ENCODE peak calls at places on chromosomes 5 and 9, in nine cellular contexts. G is body of pancreas; T is KG1; V is stimulated activated CD8-positive, alpha-beta memory T cell treated with anti-CD3 and anti-CD28 coated beads, Interleukin-4, amount 100 ng/mL, for 4 hours; F is SK-N-SH; R is midbrain; L is Caki2; E is anterior cingulate cortex; I is M059J. O is an unnamed sample.

GRCh38 chr5:1116977-1117376 is 5.1 kb upstream of the SLC12A7 start:
- DNase-seq in T (no peak), F (no peak), G (no peak), L (no peak), V (no peak), E (no peak), I (no peak), R (no peak), O (no peak)

GRCh38 chr9:16030513-16031185 is 477.8 kb downstream of the CCDC171 start:
- DNase-seq in R (no peak), I (peak), L (peak), E (no peak), T (peak), F (no peak), G (no peak), V (no peak), O (no peak)

GRCh38 chr9:131603711-131604439 is 58.6 kb downstream of the PRRT1B start:
- DNase-seq in R (no peak), I (no peak), E (no peak), T (no peak), G (no peak), L (no peak), F (no peak), V (no peak), O (no peak)

GRCh38 chr9:5582835-5583195 is 46.1 kb upstream of the RIC1 start:
- DNase-seq in G (no peak), V (no peak), R (no peak), E (peak), F (no peak), T (no peak), I (peak), L (peak), O (no peak)

GRCh38 chr5:66247176-66247960 is 103.3 kb downstream of the SREK1 start:
- DNase-seq in R (no peak), L (no peak), F (no peak), E (no peak), I (peak), V (no peak), T (no peak), G (no peak), O (no peak)

GRCh38 chr5:80492741-80493140 is 4.8 kb downstream of the FAM151B start:
- DNase-seq in V (no peak), F (no peak), G (no peak), L (no peak), E (no peak), I (no peak), R (no peak), T (no peak), O (no peak)

GRCh38 chr5:78243639-78244038 is 50.9 kb downstream of the AP3B1 start:
- DNase-seq in L (no peak), V (no peak), F (no peak), G (no peak), R (no peak), I (peak), E (no peak), T (no peak), O (no peak)

GRCh38 chr9:89171231-89171630 is 7.4 kb downstream of the SHC3 start:
- DNase-seq in F (no peak), G (no peak), R (no peak), I (no peak), V (no peak), E (no peak), L (no peak), T (no peak), O (no peak)

GRCh38 chr9:86675805-86676204 is 271.5 kb downstream of the GAS1 start:
- DNase-seq in F (no peak), T (no peak), I (no peak), R (no peak), L (no peak), G (no peak), E (no peak), V (no peak), O (no peak)

GRCh38 chr9:91978739-91979414 is 28.8 kb upstream of the ROR2 start:
- DNase-seq in R (no peak), E (no peak), F (no peak), G (peak), T (no peak), V (no peak), I (peak), L (peak), O (no peak)

O was measured in esophagus squamous epithelium.